ENCODE peak calls at places on chromosomes 4 and X, in eight cellular contexts. One of them, this sample, is unnamed. For H3K4me1, the result is how much of the 10 kb centered on the place peaks cover.

GRCh38 chr4:141350122-141350904 is 129.6 kb downstream of the ZNF330 start:
- DNase-seq in colonic mucosa: peak
- DNase-seq in IMR-90: peak
- DNase-seq in neural progenitor cell: no peak
- DNase-seq in H1: no peak
- DNase-seq in H9: no peak
- DNase-seq in fibroblast of lung: peak
- DNase-seq in endothelial cell of umbilical vein: peak
- DNase-seq in this sample: peak

GRCh38 chr4:16187455-16187854 is 38.8 kb downstream of the TAPT1 start:
- DNase-seq in IMR-90: peak
- DNase-seq in H1: no peak
- DNase-seq in endothelial cell of umbilical vein: no peak
- DNase-seq in colonic mucosa: no peak
- DNase-seq in fibroblast of lung: peak
- DNase-seq in H9: no peak
- DNase-seq in neural progenitor cell: no peak
- DNase-seq in this sample: no peak

GRCh38 chrX:132676561-132677186 is 187.8 kb upstream of the MBNL3 start:
- DNase-seq in IMR-90: no peak
- DNase-seq in H9: peak
- DNase-seq in H1: no peak
- DNase-seq in colonic mucosa: no peak
- DNase-seq in neural progenitor cell: peak
- DNase-seq in endothelial cell of umbilical vein: no peak
- DNase-seq in fibroblast of lung: no peak
- DNase-seq in this sample: no peak

GRCh38 chr4:40719008-40719623 is 30.6 kb upstream of the NSUN7 start:
- DNase-seq in H1: no peak
- DNase-seq in neural progenitor cell: peak
- DNase-seq in endothelial cell of umbilical vein: peak
- DNase-seq in colonic mucosa: peak
- DNase-seq in fibroblast of lung: peak
- DNase-seq in H9: no peak
- DNase-seq in IMR-90: peak
- DNase-seq in this sample: no peak

GRCh38 chrX:131836161-131836560 is 186.9 kb upstream of the STK26 start:
- DNase-seq in colonic mucosa: no peak
- DNase-seq in fibroblast of lung: no peak
- DNase-seq in neural progenitor cell: no peak
- DNase-seq in H1: no peak
- DNase-seq in IMR-90: no peak
- DNase-seq in endothelial cell of umbilical vein: no peak
- DNase-seq in H9: no peak
- DNase-seq in this sample: no peak

GRCh38 chr4:95314573-95314972 is 234.2 kb downstream of the UNC5C start:
- DNase-seq in H1: no peak
- DNase-seq in IMR-90: no peak
- DNase-seq in H9: no peak
- DNase-seq in colonic mucosa: no peak
- DNase-seq in fibroblast of lung: no peak
- DNase-seq in endothelial cell of umbilical vein: no peak
- DNase-seq in neural progenitor cell: no peak
- DNase-seq in this sample: no peak

GRCh38 chr4:4794421-4794820 is 65.0 kb upstream of the MSX1 start:
- DNase-seq in colonic mucosa: no peak
- DNase-seq in fibroblast of lung: no peak
- DNase-seq in endothelial cell of umbilical vein: no peak
- DNase-seq in H9: no peak
- DNase-seq in IMR-90: no peak
- DNase-seq in H1: no peak
- DNase-seq in neural progenitor cell: no peak
- DNase-seq in this sample: no peak

GRCh38 chr4:184284336-184284690 is 66.6 kb upstream of the ENPP6 start:
- DNase-seq in H1: no peak
- DNase-seq in fibroblast of lung: no peak
- DNase-seq in endothelial cell of umbilical vein: no peak
- DNase-seq in neural progenitor cell: no peak
- DNase-seq in colonic mucosa: no peak
- DNase-seq in IMR-90: no peak
- DNase-seq in H9: no peak
- DNase-seq in this sample: no peak

GRCh38 chr4:94978904-94979303 is 221.1 kb downstream of the BMPR1B start:
- DNase-seq in H1: no peak
- DNase-seq in endothelial cell of umbilical vein: peak
- DNase-seq in fibroblast of lung: peak
- DNase-seq in colonic mucosa: no peak
- DNase-seq in H9: no peak
- DNase-seq in neural progenitor cell: no peak
- DNase-seq in IMR-90: peak
- DNase-seq in this sample: no peak

GRCh38 chr4:159723341-159724048 is 620.6 kb downstream of the RAPGEF2 start:
- DNase-seq in neural progenitor cell: no peak
- DNase-seq in endothelial cell of umbilical vein: no peak
- DNase-seq in colonic mucosa: no peak
- DNase-seq in H1: no peak
- DNase-seq in IMR-90: no peak
- DNase-seq in H9: no peak
- DNase-seq in fibroblast of lung: peak
- DNase-seq in this sample: no peak

GRCh38 chr4:70721747-70722146 is at the start of gene RUFY3:
- DNase-seq in H9: no peak
- DNase-seq in IMR-90: peak
- DNase-seq in colonic mucosa: no peak
- DNase-seq in endothelial cell of umbilical vein: no peak
- DNase-seq in H1: no peak
- DNase-seq in neural progenitor cell: peak
- DNase-seq in fibroblast of lung: peak
- DNase-seq in this sample: no peak

GRCh38 chr4:89296871-89297270 is 10.7 kb downstream of the GPRIN3 start:
- DNase-seq in neural progenitor cell: no peak
- DNase-seq in H1: no peak
- DNase-seq in H9: no peak
- DNase-seq in IMR-90: no peak
- DNase-seq in endothelial cell of umbilical vein: no peak
- DNase-seq in fibroblast of lung: no peak
- DNase-seq in colonic mucosa: no peak
- DNase-seq in this sample: no peak

DNA sequence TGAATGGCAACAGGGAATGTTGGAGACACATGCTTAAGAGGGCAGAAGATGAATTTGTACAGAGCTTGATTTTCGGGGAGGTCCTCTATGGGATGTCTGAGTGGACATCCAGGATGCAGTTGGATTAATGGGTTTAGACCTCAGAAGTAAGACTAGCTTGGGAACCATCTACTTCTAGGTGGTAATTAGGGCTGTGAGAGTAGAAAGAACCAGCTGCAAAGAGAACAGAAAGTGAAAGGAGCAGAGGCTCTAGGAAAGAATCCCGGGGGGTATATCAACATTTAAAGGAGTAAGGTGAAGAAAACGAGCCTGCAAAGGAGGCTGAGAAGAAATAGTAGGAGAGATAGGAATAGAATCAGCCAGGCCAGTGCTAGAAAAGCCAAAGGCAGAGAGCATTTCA is 29.0 kb upstream of the NKRF start:
- DNase-seq in endothelial cell of umbilical vein: no peak
- DNase-seq in fibroblast of lung: no peak
- DNase-seq in H1: no peak
- DNase-seq in neural progenitor cell: no peak
- DNase-seq in colonic mucosa: no peak
- DNase-seq in H9: no peak
- DNase-seq in IMR-90: no peak
- DNase-seq in this sample: no peak
- H3K4me1 ChIP-seq in endothelial cell of umbilical vein: under half
- H3K4me1 ChIP-seq in fibroblast of lung: under half
- H3K4me1 ChIP-seq in H1: under half
- H3K4me1 ChIP-seq in neural progenitor cell: under half
- H3K4me1 ChIP-seq in colonic mucosa: under half
- H3K4me1 ChIP-seq in H9: under half
- H3K4me1 ChIP-seq in IMR-90: under half
- H3K4me1 ChIP-seq in this sample: under half

DNA sequence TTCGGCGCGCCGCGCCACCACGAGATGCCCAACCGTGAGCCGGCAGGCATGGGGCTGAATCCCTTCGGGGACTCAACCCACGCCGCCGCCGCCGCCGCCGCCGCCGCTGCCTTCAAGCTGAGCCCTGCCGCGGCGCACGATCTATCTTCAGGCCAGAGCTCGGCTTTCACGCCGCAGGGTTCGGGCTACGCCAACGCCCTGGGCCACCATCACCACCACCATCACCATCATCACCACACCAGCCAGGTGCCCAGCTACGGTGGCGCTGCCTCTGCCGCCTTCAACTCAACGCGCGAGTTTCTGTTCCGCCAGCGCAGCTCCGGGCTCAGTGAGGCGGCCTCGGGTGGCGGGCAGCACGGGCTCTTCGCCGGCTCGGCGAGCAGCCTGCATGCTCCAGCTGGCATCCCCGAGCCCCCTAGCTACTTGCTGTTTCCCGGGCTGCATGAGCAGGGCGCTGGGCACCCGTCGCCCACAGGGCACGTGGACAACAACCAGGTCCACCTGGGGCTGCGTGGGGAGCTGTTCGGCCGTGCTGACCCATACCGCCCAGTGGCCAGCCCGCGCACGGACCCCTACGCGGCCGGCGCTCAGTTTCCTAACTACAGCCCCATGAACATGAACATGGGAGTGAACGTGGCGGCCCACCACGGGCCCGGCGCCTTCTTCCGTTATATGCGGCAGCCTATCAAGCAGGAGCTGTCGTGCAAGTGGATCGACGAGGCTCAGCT is 983 bp downstream of the ZIC3 start:
- DNase-seq in H1: no peak
- DNase-seq in fibroblast of lung: no peak
- DNase-seq in neural progenitor cell: peak
- DNase-seq in colonic mucosa: no peak
- DNase-seq in endothelial cell of umbilical vein: no peak
- DNase-seq in H9: no peak
- DNase-seq in IMR-90: no peak
- DNase-seq in this sample: peak
- H3K9ac ChIP-seq in H1: peak
- H3K9ac ChIP-seq in fibroblast of lung: no peak
- H3K9ac ChIP-seq in neural progenitor cell: no peak
- H3K9ac ChIP-seq in colonic mucosa: no peak
- H3K9ac ChIP-seq in endothelial cell of umbilical vein: no peak
- H3K9ac ChIP-seq in H9: peak
- H3K9ac ChIP-seq in IMR-90: no peak
- H3K9ac ChIP-seq in this sample: no peak

GRCh38 chr4:98614655-98615054 is 43.8 kb downstream of the TSPAN5 start:
- DNase-seq in IMR-90: no peak
- DNase-seq in H9: no peak
- DNase-seq in neural progenitor cell: no peak
- DNase-seq in H1: no peak
- DNase-seq in fibroblast of lung: no peak
- DNase-seq in colonic mucosa: no peak
- DNase-seq in endothelial cell of umbilical vein: no peak
- DNase-seq in this sample: no peak

GRCh38 chr4:98614081-98614480 is 44.3 kb downstream of the TSPAN5 start:
- DNase-seq in IMR-90: no peak
- DNase-seq in H1: no peak
- DNase-seq in colonic mucosa: no peak
- DNase-seq in endothelial cell of umbilical vein: no peak
- DNase-seq in neural progenitor cell: no peak
- DNase-seq in H9: no peak
- DNase-seq in fibroblast of lung: no peak
- DNase-seq in this sample: no peak

GRCh38 chr4:98613453-98614075 is 44.8 kb downstream of the TSPAN5 start:
- DNase-seq in H1: no peak
- DNase-seq in fibroblast of lung: peak
- DNase-seq in neural progenitor cell: no peak
- DNase-seq in H9: no peak
- DNase-seq in IMR-90: no peak
- DNase-seq in colonic mucosa: no peak
- DNase-seq in endothelial cell of umbilical vein: no peak
- DNase-seq in this sample: no peak

GRCh38 chr4:98617358-98618047 is 40.9 kb downstream of the TSPAN5 start:
- DNase-seq in endothelial cell of umbilical vein: peak
- DNase-seq in neural progenitor cell: no peak
- DNase-seq in colonic mucosa: no peak
- DNase-seq in IMR-90: no peak
- DNase-seq in fibroblast of lung: no peak
- DNase-seq in H1: no peak
- DNase-seq in H9: no peak
- DNase-seq in this sample: no peak

DNA sequence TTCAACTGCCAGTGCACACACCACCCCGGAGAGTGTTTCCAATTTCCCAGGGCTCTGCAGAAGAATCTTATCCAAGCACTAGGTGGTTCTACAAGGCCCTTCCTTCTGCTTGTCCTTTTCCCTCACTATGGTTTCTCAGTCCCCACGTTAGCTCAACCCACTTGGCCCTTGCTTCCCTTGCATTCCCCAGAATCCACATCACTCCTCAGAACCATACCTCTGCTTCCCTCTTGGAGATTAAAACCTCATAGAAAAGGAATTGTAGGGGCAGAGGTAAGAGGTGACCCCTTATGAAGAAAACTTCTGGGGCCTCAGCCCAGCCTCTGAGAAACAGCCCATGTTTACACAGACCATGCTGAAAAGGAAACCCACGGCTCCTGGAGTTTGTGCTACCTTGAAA is 42.4 kb downstream of the TSPAN5 start:
- DNase-seq in endothelial cell of umbilical vein: no peak
- DNase-seq in fibroblast of lung: peak
- DNase-seq in H1: no peak
- DNase-seq in H9: no peak
- DNase-seq in IMR-90: no peak
- DNase-seq in colonic mucosa: no peak
- DNase-seq in neural progenitor cell: no peak
- DNase-seq in this sample: no peak
- H3K4me1 ChIP-seq in endothelial cell of umbilical vein: under half
- H3K4me1 ChIP-seq in fibroblast of lung: under half
- H3K4me1 ChIP-seq in H1: under half
- H3K4me1 ChIP-seq in H9: under half
- H3K4me1 ChIP-seq in IMR-90: under half
- H3K4me1 ChIP-seq in colonic mucosa: under half
- H3K4me1 ChIP-seq in neural progenitor cell: half or more
- H3K4me1 ChIP-seq in this sample: under half

GRCh38 chrX:150203249-150203647 is 159.9 kb upstream of the MAMLD1 start:
- DNase-seq in H1: no peak
- DNase-seq in neural progenitor cell: no peak
- DNase-seq in H9: no peak
- DNase-seq in fibroblast of lung: no peak
- DNase-seq in endothelial cell of umbilical vein: no peak
- DNase-seq in colonic mucosa: no peak
- DNase-seq in IMR-90: no peak
- DNase-seq in this sample: no peak

GRCh38 chrX:150201841-150202240 is 161.3 kb upstream of the MAMLD1 start:
- DNase-seq in endothelial cell of umbilical vein: no peak
- DNase-seq in IMR-90: no peak
- DNase-seq in H9: no peak
- DNase-seq in H1: no peak
- DNase-seq in neural progenitor cell: no peak
- DNase-seq in fibroblast of lung: peak
- DNase-seq in colonic mucosa: no peak
- DNase-seq in this sample: no peak

GRCh38 chrX:150200820-150201287 is 162.3 kb upstream of the MAMLD1 start:
- DNase-seq in fibroblast of lung: peak
- DNase-seq in IMR-90: peak
- DNase-seq in H9: no peak
- DNase-seq in H1: no peak
- DNase-seq in endothelial cell of umbilical vein: peak
- DNase-seq in colonic mucosa: no peak
- DNase-seq in neural progenitor cell: no peak
- DNase-seq in this sample: peak

GRCh38 chrX:150201391-150201790 is 161.7 kb upstream of the MAMLD1 start:
- DNase-seq in neural progenitor cell: no peak
- DNase-seq in colonic mucosa: no peak
- DNase-seq in endothelial cell of umbilical vein: no peak
- DNase-seq in H1: no peak
- DNase-seq in fibroblast of lung: no peak
- DNase-seq in H9: no peak
- DNase-seq in IMR-90: no peak
- DNase-seq in this sample: no peak

GRCh38 chrX:150202641-150203248 is 160.4 kb upstream of the MAMLD1 start:
- DNase-seq in neural progenitor cell: no peak
- DNase-seq in endothelial cell of umbilical vein: peak
- DNase-seq in H1: no peak
- DNase-seq in IMR-90: peak
- DNase-seq in H9: no peak
- DNase-seq in fibroblast of lung: peak
- DNase-seq in colonic mucosa: no peak
- DNase-seq in this sample: no peak
- H3K9ac ChIP-seq in neural progenitor cell: no peak
- H3K9ac ChIP-seq in endothelial cell of umbilical vein: no peak
- H3K9ac ChIP-seq in H1: no peak
- H3K9ac ChIP-seq in IMR-90: no peak
- H3K9ac ChIP-seq in H9: no peak
- H3K9ac ChIP-seq in fibroblast of lung: no peak
- H3K9ac ChIP-seq in colonic mucosa: no peak
- H3K9ac ChIP-seq in this sample: no peak

This sample was measured in kidney.